ENCODE peak calls at places on chromosomes 3 and 15, in five cellular contexts. One of them, this sample, is unnamed.
A peak's percentile ranks its signal among the peaks of the same experiment; 100 is the strongest.

GRCh38 chr15:66886686-66887273 is 178.6 kb upstream of the SMAD3 start:
- DNase-seq in sigmoid colon: peak; percentile 55
- DNase-seq in activated CD4-positive, alpha-beta T cell treated with anti-CD3 and anti-CD28 coated beads for 24 hours: no peak
- DNase-seq in mesothelial cell of epicardium: no peak
- DNase-seq in EL: no peak
- DNase-seq in this sample: no peak

GRCh38 chr3:38084019-38084968 is 45.3 kb downstream of the DLEC1 start:
- DNase-seq in EL: peak; percentile 60
- DNase-seq in sigmoid colon: no peak
- DNase-seq in activated CD4-positive, alpha-beta T cell treated with anti-CD3 and anti-CD28 coated beads for 24 hours: no peak
- DNase-seq in mesothelial cell of epicardium: no peak
- DNase-seq in this sample: no peak

GRCh38 chr3:73010158-73010557 is 13.5 kb downstream of the PPP4R2 start:
- DNase-seq in mesothelial cell of epicardium: no peak
- DNase-seq in EL: no peak
- DNase-seq in sigmoid colon: no peak
- DNase-seq in activated CD4-positive, alpha-beta T cell treated with anti-CD3 and anti-CD28 coated beads for 24 hours: no peak
- DNase-seq in this sample: no peak

GRCh38 chr3:72141264-72141663 is 356.3 kb upstream of the PROK2 start:
- DNase-seq in mesothelial cell of epicardium: no peak
- DNase-seq in EL: no peak
- DNase-seq in activated CD4-positive, alpha-beta T cell treated with anti-CD3 and anti-CD28 coated beads for 24 hours: no peak
- DNase-seq in sigmoid colon: no peak
- DNase-seq in this sample: no peak

GRCh38 chr3:44184319-44184953 is 57.2 kb upstream of the TOPAZ1 start:
- DNase-seq in EL: no peak
- DNase-seq in mesothelial cell of epicardium: no peak
- DNase-seq in activated CD4-positive, alpha-beta T cell treated with anti-CD3 and anti-CD28 coated beads for 24 hours: no peak
- DNase-seq in sigmoid colon: no peak
- DNase-seq in this sample: no peak

GRCh38 chr3:4674216-4674615 is 181.1 kb downstream of the ITPR1 start:
- DNase-seq in activated CD4-positive, alpha-beta T cell treated with anti-CD3 and anti-CD28 coated beads for 24 hours: no peak
- DNase-seq in sigmoid colon: no peak
- DNase-seq in EL: peak; percentile 11
- DNase-seq in mesothelial cell of epicardium: no peak
- DNase-seq in this sample: no peak

GRCh38 chr3:107662586-107662985 is 139.8 kb downstream of the BBX start:
- DNase-seq in activated CD4-positive, alpha-beta T cell treated with anti-CD3 and anti-CD28 coated beads for 24 hours: no peak
- DNase-seq in EL: no peak
- DNase-seq in mesothelial cell of epicardium: no peak
- DNase-seq in sigmoid colon: no peak
- DNase-seq in this sample: no peak

GRCh38 chr3:89223188-89223587 is 115.8 kb downstream of the EPHA3 start:
- DNase-seq in EL: no peak
- DNase-seq in activated CD4-positive, alpha-beta T cell treated with anti-CD3 and anti-CD28 coated beads for 24 hours: no peak
- DNase-seq in sigmoid colon: no peak
- DNase-seq in mesothelial cell of epicardium: no peak
- DNase-seq in this sample: no peak

GRCh38 chr3:72523409-72524172 is 324.7 kb downstream of the SHQ1 start:
- DNase-seq in sigmoid colon: peak; percentile 67
- DNase-seq in mesothelial cell of epicardium: no peak
- DNase-seq in EL: no peak
- DNase-seq in activated CD4-positive, alpha-beta T cell treated with anti-CD3 and anti-CD28 coated beads for 24 hours: no peak
- DNase-seq in this sample: no peak

GRCh38 chr3:150286390-150287147 is 121.5 kb upstream of the TSC22D2 start:
- DNase-seq in mesothelial cell of epicardium: no peak
- DNase-seq in sigmoid colon: no peak
- DNase-seq in EL: peak; percentile 33
- DNase-seq in activated CD4-positive, alpha-beta T cell treated with anti-CD3 and anti-CD28 coated beads for 24 hours: no peak
- DNase-seq in this sample: peak; percentile 46

GRCh38 chr15:91128028-91128427 is 28.0 kb downstream of the SV2B start:
- DNase-seq in mesothelial cell of epicardium: no peak
- DNase-seq in activated CD4-positive, alpha-beta T cell treated with anti-CD3 and anti-CD28 coated beads for 24 hours: no peak
- DNase-seq in EL: no peak
- DNase-seq in sigmoid colon: no peak
- DNase-seq in this sample: no peak

GRCh38 chr15:59632714-59633113 is 21.1 kb downstream of the GCNT3 start:
- DNase-seq in sigmoid colon: no peak
- DNase-seq in activated CD4-positive, alpha-beta T cell treated with anti-CD3 and anti-CD28 coated beads for 24 hours: no peak
- DNase-seq in mesothelial cell of epicardium: no peak
- DNase-seq in EL: peak; percentile 8
- DNase-seq in this sample: no peak

GRCh38 chr15:90729266-90729665 is 12.1 kb downstream of the BLM start:
- DNase-seq in mesothelial cell of epicardium: no peak
- DNase-seq in EL: no peak
- DNase-seq in activated CD4-positive, alpha-beta T cell treated with anti-CD3 and anti-CD28 coated beads for 24 hours: no peak
- DNase-seq in sigmoid colon: no peak
- DNase-seq in this sample: no peak

GRCh38 chr3:2001306-2002108 is 97.2 kb upstream of the CNTN4 start:
- DNase-seq in sigmoid colon: no peak
- DNase-seq in mesothelial cell of epicardium: no peak
- DNase-seq in EL: no peak
- DNase-seq in activated CD4-positive, alpha-beta T cell treated with anti-CD3 and anti-CD28 coated beads for 24 hours: no peak
- DNase-seq in this sample: no peak

GRCh38 chr3:38644662-38645053 is 4.8 kb downstream of the SCN5A start:
- DNase-seq in sigmoid colon: peak; percentile 28
- DNase-seq in EL: no peak
- DNase-seq in mesothelial cell of epicardium: no peak
- DNase-seq in activated CD4-positive, alpha-beta T cell treated with anti-CD3 and anti-CD28 coated beads for 24 hours: no peak
- DNase-seq in this sample: no peak

GRCh38 chr3:180215866-180216265 is 179.1 kb upstream of the PEX5L start:
- DNase-seq in EL: no peak
- DNase-seq in sigmoid colon: no peak
- DNase-seq in activated CD4-positive, alpha-beta T cell treated with anti-CD3 and anti-CD28 coated beads for 24 hours: no peak
- DNase-seq in mesothelial cell of epicardium: no peak
- DNase-seq in this sample: no peak

GRCh38 chr3:45689787-45690145 is 570 bp downstream of the SACM1L start:
- DNase-seq in activated CD4-positive, alpha-beta T cell treated with anti-CD3 and anti-CD28 coated beads for 24 hours: no peak
- DNase-seq in sigmoid colon: no peak
- DNase-seq in mesothelial cell of epicardium: no peak
- DNase-seq in EL: no peak
- DNase-seq in this sample: no peak

GRCh38 chr3:101615525-101615924 is 41.5 kb downstream of the PCNP start:
- DNase-seq in sigmoid colon: no peak
- DNase-seq in EL: no peak
- DNase-seq in mesothelial cell of epicardium: no peak
- DNase-seq in activated CD4-positive, alpha-beta T cell treated with anti-CD3 and anti-CD28 coated beads for 24 hours: no peak
- DNase-seq in this sample: no peak

GRCh38 chr3:150759947-150760346 is 3.0 kb downstream of the SIAH2 start:
- DNase-seq in activated CD4-positive, alpha-beta T cell treated with anti-CD3 and anti-CD28 coated beads for 24 hours: no peak
- DNase-seq in mesothelial cell of epicardium: no peak
- DNase-seq in sigmoid colon: no peak
- DNase-seq in EL: no peak
- DNase-seq in this sample: no peak

GRCh38 chr15:92035961-92036360 is 182.5 kb downstream of the SLCO3A1 start:
- DNase-seq in sigmoid colon: no peak
- DNase-seq in activated CD4-positive, alpha-beta T cell treated with anti-CD3 and anti-CD28 coated beads for 24 hours: no peak
- DNase-seq in mesothelial cell of epicardium: no peak
- DNase-seq in EL: no peak
- DNase-seq in this sample: no peak

GRCh38 chr15:96332854-96333193 is 2.3 kb downstream of the NR2F2 start:
- DNase-seq in activated CD4-positive, alpha-beta T cell treated with anti-CD3 and anti-CD28 coated beads for 24 hours: no peak
- DNase-seq in mesothelial cell of epicardium: no peak
- DNase-seq in sigmoid colon: no peak
- DNase-seq in EL: no peak
- DNase-seq in this sample: no peak

GRCh38 chr3:69181592-69182211 is 59.3 kb upstream of the LMOD3 start:
- DNase-seq in mesothelial cell of epicardium: no peak
- DNase-seq in sigmoid colon: no peak
- DNase-seq in activated CD4-positive, alpha-beta T cell treated with anti-CD3 and anti-CD28 coated beads for 24 hours: no peak
- DNase-seq in EL: peak; percentile 88
- DNase-seq in this sample: no peak

GRCh38 chr3:39107874-39108308 is 411 bp downstream of the TTC21A start:
- DNase-seq in mesothelial cell of epicardium: no peak
- DNase-seq in sigmoid colon: no peak
- DNase-seq in activated CD4-positive, alpha-beta T cell treated with anti-CD3 and anti-CD28 coated beads for 24 hours: no peak
- DNase-seq in EL: no peak
- DNase-seq in this sample: no peak

GRCh38 chr15:80906159-80906775 is 83.4 kb downstream of the MESD start:
- DNase-seq in mesothelial cell of epicardium: no peak
- DNase-seq in EL: peak; percentile 13
- DNase-seq in activated CD4-positive, alpha-beta T cell treated with anti-CD3 and anti-CD28 coated beads for 24 hours: no peak
- DNase-seq in sigmoid colon: no peak
- DNase-seq in this sample: peak; percentile 58

GRCh38 chr15:98689431-98689861 is 41.1 kb downstream of the IGF1R start:
- DNase-seq in sigmoid colon: no peak
- DNase-seq in EL: peak; percentile 76
- DNase-seq in mesothelial cell of epicardium: no peak
- DNase-seq in activated CD4-positive, alpha-beta T cell treated with anti-CD3 and anti-CD28 coated beads for 24 hours: no peak
- DNase-seq in this sample: no peak

GRCh38 chr15:74838117-74838516 is 4.8 kb downstream of the ULK3 start:
- DNase-seq in EL: no peak
- DNase-seq in mesothelial cell of epicardium: no peak
- DNase-seq in sigmoid colon: no peak
- DNase-seq in activated CD4-positive, alpha-beta T cell treated with anti-CD3 and anti-CD28 coated beads for 24 hours: no peak
- DNase-seq in this sample: no peak

GRCh38 chr15:48966595-48967301 is 3.0 kb upstream of the SHC4 start:
- DNase-seq in mesothelial cell of epicardium: no peak
- DNase-seq in EL: peak; percentile 78
- DNase-seq in activated CD4-positive, alpha-beta T cell treated with anti-CD3 and anti-CD28 coated beads for 24 hours: no peak
- DNase-seq in sigmoid colon: no peak
- DNase-seq in this sample: no peak

GRCh38 chr3:57855943-57856342 is 99.8 kb downstream of the SLMAP start:
- DNase-seq in activated CD4-positive, alpha-beta T cell treated with anti-CD3 and anti-CD28 coated beads for 24 hours: no peak
- DNase-seq in EL: peak; percentile 5
- DNase-seq in mesothelial cell of epicardium: no peak
- DNase-seq in sigmoid colon: no peak
- DNase-seq in this sample: no peak

GRCh38 chr3:35596611-35597010 is 42.7 kb upstream of the ARPP21 start:
- DNase-seq in mesothelial cell of epicardium: no peak
- DNase-seq in EL: no peak
- DNase-seq in sigmoid colon: no peak
- DNase-seq in activated CD4-positive, alpha-beta T cell treated with anti-CD3 and anti-CD28 coated beads for 24 hours: no peak
- DNase-seq in this sample: no peak

GRCh38 chr3:179671709-179672337 is 19.0 kb downstream of the USP13 start:
- DNase-seq in mesothelial cell of epicardium: no peak
- DNase-seq in activated CD4-positive, alpha-beta T cell treated with anti-CD3 and anti-CD28 coated beads for 24 hours: no peak
- DNase-seq in sigmoid colon: no peak
- DNase-seq in EL: no peak
- DNase-seq in this sample: no peak

GRCh38 chr3:61723038-61723437 is 161.7 kb downstream of the PTPRG start:
- DNase-seq in mesothelial cell of epicardium: no peak
- DNase-seq in EL: no peak
- DNase-seq in activated CD4-positive, alpha-beta T cell treated with anti-CD3 and anti-CD28 coated beads for 24 hours: no peak
- DNase-seq in sigmoid colon: no peak
- DNase-seq in this sample: no peak

GRCh38 chr15:92083190-92083589 is 229.7 kb downstream of the SLCO3A1 start:
- DNase-seq in mesothelial cell of epicardium: no peak
- DNase-seq in sigmoid colon: no peak
- DNase-seq in EL: no peak
- DNase-seq in activated CD4-positive, alpha-beta T cell treated with anti-CD3 and anti-CD28 coated beads for 24 hours: no peak
- DNase-seq in this sample: no peak

GRCh38 chr3:126553284-126553811 is 5.4 kb downstream of the C3orf22 start:
- DNase-seq in sigmoid colon: no peak
- DNase-seq in activated CD4-positive, alpha-beta T cell treated with anti-CD3 and anti-CD28 coated beads for 24 hours: no peak
- DNase-seq in mesothelial cell of epicardium: peak; percentile 13
- DNase-seq in EL: no peak
- DNase-seq in this sample: no peak

This sample was measured in LNCaP clone FGC.